ENCODE peak calls at places on chromosome 19, in seven cellular contexts. P is osteocyte; V is fibroblast of the aortic adventitia; C is retinal pigment epithelial cell; N is esophagus muscularis mucosa; R is IMR-90; J is CD4-positive, alpha-beta T cell. K is an unnamed sample.

GRCh38 chr19:1566392-1567115 is 1.6 kb downstream of the MEX3D start:
- DNase-seq in P (peak; percentile 91), V (peak; percentile 79), C (peak; percentile 61), N (no peak), R (peak; percentile 77), J (no peak), K (peak; percentile 78)

GRCh38 chr19:1416014-1416841 is 8.8 kb downstream of the DAZAP1 start:
- DNase-seq in P (no peak), V (no peak), C (no peak), N (no peak), R (peak; percentile 31), J (no peak), K (peak; percentile 14)

GRCh38 chr19:45501730-45502014 is 3.4 kb downstream of the PPM1N start:
- DNase-seq in P (no peak), V (no peak), C (no peak), N (no peak), R (no peak), J (no peak), K (no peak)

GRCh38 chr19:42313096-42313839 is at the start of gene TMEM145:
- DNase-seq in P (no peak), V (peak; percentile 45), C (no peak), N (no peak), R (peak; percentile 52), J (no peak), K (peak; percentile 44)

GRCh38 chr19:7492142-7493055 is 3.6 kb upstream of the PEX11G start:
- DNase-seq in P (no peak), V (no peak), C (no peak), N (no peak), R (no peak), J (no peak), K (peak; percentile 77)

GRCh38 chr19:1076951-1077350 is 10.0 kb downstream of the ARHGAP45 start:
- DNase-seq in P (no peak), V (no peak), C (no peak), N (no peak), R (no peak), J (peak; percentile 89), K (no peak)

GRCh38 chr19:34436716-34437115 is 8.5 kb downstream of the UBA2 start:
- DNase-seq in P (no peak), V (peak; percentile 43), C (no peak), N (no peak), R (no peak), J (no peak), K (no peak)

GRCh38 chr19:29812080-29812880 is 489 bp downstream of the CCNE1 start:
- DNase-seq in P (peak; percentile 86), V (no peak), C (no peak), N (no peak), R (no peak), J (no peak), K (no peak)

GRCh38 chr19:11465605-11466004 is 15.2 kb downstream of the ELAVL3 start:
- DNase-seq in P (no peak), V (no peak), C (no peak), N (no peak), R (no peak), J (no peak), K (no peak)

GRCh38 chr19:43798546-43799409 is 3.5 kb downstream of the LYPD5 start:
- DNase-seq in P (no peak), V (no peak), C (no peak), N (no peak), R (no peak), J (peak; percentile 39), K (no peak)

GRCh38 chr19:5436101-5436947 is 18.9 kb upstream of the ZNRF4 start:
- DNase-seq in P (no peak), V (peak; percentile 44), C (no peak), N (no peak), R (peak; percentile 73), J (no peak), K (peak; percentile 78)

GRCh38 chr19:49461656-49462055 is 8.6 kb downstream of the ALDH16A1 start:
- DNase-seq in P (no peak), V (no peak), C (no peak), N (no peak), R (no peak), J (no peak), K (no peak)

GRCh38 chr19:35549174-35549788 is 3.9 kb downstream of the TMEM147 start:
- DNase-seq in P (no peak), V (peak; percentile 67), C (no peak), N (no peak), R (peak; percentile 56), J (peak; percentile 23), K (peak; percentile 66)

GRCh38 chr19:50607874-50608785 is 31.6 kb downstream of the SYT3 start:
- DNase-seq in P (no peak), V (peak; percentile 33), C (peak; percentile 17), N (peak; percentile 92), R (peak; percentile 67), J (peak; percentile 43), K (peak; percentile 48)

GRCh38 chr19:46015961-46016425 is 6.9 kb downstream of the PGLYRP1 start:
- DNase-seq in P (no peak), V (no peak), C (no peak), N (no peak), R (no peak), J (peak; percentile 15), K (no peak)

GRCh38 chr19:390386-391198 is 18.4 kb downstream of the C2CD4C start:
- DNase-seq in P (no peak), V (no peak), C (no peak), N (no peak), R (no peak), J (no peak), K (no peak)

GRCh38 chr19:40270362-40271089 is 14.6 kb downstream of the AKT2 start:
- DNase-seq in P (no peak), V (no peak), C (no peak), N (no peak), R (no peak), J (no peak), K (no peak)

GRCh38 chr19:34881982-34882381 is 44.7 kb upstream of the ZNF30 start:
- DNase-seq in P (no peak), V (no peak), C (no peak), N (no peak), R (peak; percentile 24), J (no peak), K (peak; percentile 1)

GRCh38 chr19:9645466-9645865 is 24.4 kb upstream of the ZNF561 start:
- DNase-seq in P (no peak), V (no peak), C (no peak), N (no peak), R (no peak), J (no peak), K (no peak)

GRCh38 chr19:43504426-43505185 is at the start of gene PHLDB3:
- DNase-seq in P (no peak), V (no peak), C (no peak), N (no peak), R (peak; percentile 9), J (peak; percentile 33), K (peak; percentile 12)

GRCh38 chr19:3707868-3708206 is 347 bp upstream of the TJP3 start:
- DNase-seq in P (no peak), V (no peak), C (no peak), N (no peak), R (no peak), J (no peak), K (no peak)

GRCh38 chr19:28010656-28011055 is 1202.3 kb downstream of the UQCRFS1 start:
- DNase-seq in P (no peak), V (peak; percentile 19), C (no peak), N (peak; percentile 53), R (no peak), J (no peak), K (no peak)

GRCh38 chr19:50776131-50776530 is 5.9 kb downstream of the GPR32 start:
- DNase-seq in P (no peak), V (no peak), C (no peak), N (no peak), R (no peak), J (no peak), K (no peak)

GRCh38 chr19:57615346-57615745 is 1.3 kb downstream of the ZNF134 start:
- DNase-seq in P (peak; percentile 27), V (no peak), C (no peak), N (no peak), R (no peak), J (no peak), K (no peak)

GRCh38 chr19:47232422-47233211 is 1.6 kb upstream of the BBC3 start:
- DNase-seq in P (no peak), V (peak; percentile 76), C (no peak), N (no peak), R (peak; percentile 82), J (no peak), K (peak; percentile 80)